ENCODE peak calls at places on chromosomes 3 and 15, in eight cellular contexts. H is HepG2, M is OCI-LY7, U is heart left ventricle, O is adrenal gland, J is GM12865, C is foreskin keratinocyte, P is BJ. K is an unnamed sample.

GRCh38 chr3:97821413-97821809 is 400 bp upstream of the CRYBG3 start:
- DNase-seq in H (no peak), M (no peak), U (peak), O (peak), J (no peak), C (no peak), P (no peak), K (peak)

GRCh38 chr3:185630182-185630622 is 44.1 kb downstream of the SENP2 start:
- DNase-seq in H (no peak), M (no peak), U (peak), O (peak), J (no peak), C (no peak), P (no peak), K (no peak)

GRCh38 chr15:29322407-29322806 is 52.8 kb upstream of the NSMCE3 start:
- DNase-seq in H (no peak), M (no peak), U (no peak), O (no peak), J (no peak), C (no peak), P (no peak), K (no peak)

GRCh38 chr3:190722181-190722905 is 140.2 kb downstream of the GMNC start:
- DNase-seq in H (no peak), M (no peak), U (no peak), O (no peak), J (no peak), C (no peak), P (no peak), K (no peak)

GRCh38 chr15:62603757-62604156 is 438.7 kb upstream of the C2CD4B start:
- DNase-seq in H (no peak), M (no peak), U (no peak), O (no peak), J (no peak), C (peak), P (peak), K (no peak)

GRCh38 chr3:43872301-43872700 is 181.6 kb downstream of the ABHD5 start:
- DNase-seq in H (no peak), M (no peak), U (no peak), O (no peak), J (no peak), C (no peak), P (peak), K (no peak)

GRCh38 chr3:196694202-196694638 is 17.8 kb downstream of the CEP19 start:
- DNase-seq in H (no peak), M (peak), U (no peak), O (no peak), J (no peak), C (no peak), P (no peak), K (peak)

GRCh38 chr3:19526071-19526470 is 377.8 kb downstream of the KCNH8 start:
- DNase-seq in H (no peak), M (no peak), U (no peak), O (no peak), J (no peak), C (no peak), P (no peak), K (no peak)

GRCh38 chr3:11930084-11930483 is 74.1 kb upstream of the SYN2 start:
- DNase-seq in H (no peak), M (no peak), U (no peak), O (no peak), J (no peak), C (no peak), P (no peak), K (no peak)

GRCh38 chr3:59726279-59726678 is 676.5 kb upstream of the CFAP20DC start:
- DNase-seq in H (no peak), M (no peak), U (no peak), O (no peak), J (peak), C (no peak), P (no peak), K (no peak)

GRCh38 chr3:48247401-48247807 is 6.5 kb downstream of the ZNF589 start:
- DNase-seq in H (no peak), M (no peak), U (no peak), O (peak), J (no peak), C (peak), P (no peak), K (no peak)

GRCh38 chr15:29849218-29849617 is 26.9 kb upstream of the TJP1 start:
- DNase-seq in H (no peak), M (no peak), U (no peak), O (no peak), J (no peak), C (no peak), P (no peak), K (no peak)

GRCh38 chr15:69410290-69410874 is 3.8 kb upstream of the KIF23 start:
- DNase-seq in H (peak), M (peak), U (no peak), O (no peak), J (peak), C (peak), P (no peak), K (no peak)

GRCh38 chr15:36591534-36592411 is 12.3 kb downstream of the CDIN1 start:
- DNase-seq in H (no peak), M (no peak), U (peak), O (no peak), J (no peak), C (no peak), P (no peak), K (no peak)

GRCh38 chr15:56325186-56325585 is 40.0 kb upstream of the TEX9 start:
- DNase-seq in H (no peak), M (no peak), U (no peak), O (no peak), J (no peak), C (peak), P (peak), K (no peak)

GRCh38 chr3:49276475-49277356 is at the start of gene C3orf62:
- DNase-seq in H (no peak), M (no peak), U (peak), O (peak), J (peak), C (no peak), P (peak), K (peak)

GRCh38 chr15:65653341-65653740 is 31.6 kb downstream of the SLC24A1 start:
- DNase-seq in H (no peak), M (no peak), U (no peak), O (no peak), J (no peak), C (no peak), P (no peak), K (no peak)

GRCh38 chr15:71532994-71533393 is 277.4 kb upstream of the NR2E3 start:
- DNase-seq in H (peak), M (peak), U (no peak), O (peak), J (peak), C (no peak), P (no peak), K (peak)

GRCh38 chr3:151203053-151203420 is at the start of gene GPR171:
- DNase-seq in H (no peak), M (no peak), U (no peak), O (no peak), J (peak), C (no peak), P (no peak), K (peak)

GRCh38 chr15:87604857-87605446 is 651.6 kb downstream of the NTRK3 start:
- DNase-seq in H (no peak), M (peak), U (no peak), O (peak), J (peak), C (no peak), P (no peak), K (peak)

GRCh38 chr15:82103500-82103899 is 57.7 kb upstream of the MEX3B start:
- DNase-seq in H (no peak), M (no peak), U (no peak), O (no peak), J (no peak), C (no peak), P (no peak), K (no peak)
- TF ChIP-seq CTCF in H (peak), M (peak), U (no peak), O (no peak), J (no peak), C (peak), P (peak), K (no peak)

GRCh38 chr3:37770336-37770735 is 91.3 kb upstream of the CTDSPL start:
- DNase-seq in H (no peak), M (no peak), U (no peak), O (no peak), J (no peak), C (no peak), P (no peak), K (no peak)
- TF ChIP-seq CTCF in H (no peak), M (no peak), U (no peak), O (no peak), J (no peak), C (no peak), P (no peak), K (no peak)

GRCh38 chr3:79369306-79369705 is 398.5 kb downstream of the ROBO1 start:
- DNase-seq in H (no peak), M (no peak), U (no peak), O (no peak), J (no peak), C (no peak), P (no peak), K (no peak)
- TF ChIP-seq CTCF in H (no peak), M (no peak), U (no peak), O (no peak), J (no peak), C (peak), P (peak), K (no peak)

GRCh38 chr3:28915711-28916481 is 365.0 kb upstream of the RBMS3 start:
- DNase-seq in H (no peak), M (peak), U (no peak), O (no peak), J (no peak), C (peak), P (no peak), K (no peak)
- TF ChIP-seq CTCF in H (no peak), M (peak), U (no peak), O (no peak), J (no peak), C (peak), P (no peak), K (no peak)

DNA sequence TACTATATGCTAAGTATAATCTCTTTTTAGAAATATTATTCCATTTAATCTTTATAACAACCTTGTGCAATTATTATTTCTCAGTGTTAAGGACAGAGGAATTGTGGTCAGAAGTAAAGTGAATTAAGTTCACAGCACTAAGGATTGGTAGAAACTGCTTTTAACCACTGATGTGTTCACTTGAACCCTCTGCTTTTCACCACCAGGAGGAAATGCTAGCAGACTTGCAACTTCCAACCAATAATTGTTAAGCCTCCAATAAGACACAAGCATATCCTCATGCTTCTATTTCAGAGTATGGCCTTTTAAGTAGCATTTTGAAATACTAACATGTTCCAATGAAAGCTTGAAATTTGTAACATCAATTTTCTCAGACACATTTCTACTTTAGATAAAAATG is 527.4 kb downstream of the SI start:
- DNase-seq in H (no peak), M (no peak), U (no peak), O (no peak), J (no peak), C (no peak), P (no peak), K (no peak)
- TF ChIP-seq CTCF in H (no peak), M (no peak), U (no peak), O (no peak), J (no peak), C (no peak), P (no peak), K (no peak)

DNA sequence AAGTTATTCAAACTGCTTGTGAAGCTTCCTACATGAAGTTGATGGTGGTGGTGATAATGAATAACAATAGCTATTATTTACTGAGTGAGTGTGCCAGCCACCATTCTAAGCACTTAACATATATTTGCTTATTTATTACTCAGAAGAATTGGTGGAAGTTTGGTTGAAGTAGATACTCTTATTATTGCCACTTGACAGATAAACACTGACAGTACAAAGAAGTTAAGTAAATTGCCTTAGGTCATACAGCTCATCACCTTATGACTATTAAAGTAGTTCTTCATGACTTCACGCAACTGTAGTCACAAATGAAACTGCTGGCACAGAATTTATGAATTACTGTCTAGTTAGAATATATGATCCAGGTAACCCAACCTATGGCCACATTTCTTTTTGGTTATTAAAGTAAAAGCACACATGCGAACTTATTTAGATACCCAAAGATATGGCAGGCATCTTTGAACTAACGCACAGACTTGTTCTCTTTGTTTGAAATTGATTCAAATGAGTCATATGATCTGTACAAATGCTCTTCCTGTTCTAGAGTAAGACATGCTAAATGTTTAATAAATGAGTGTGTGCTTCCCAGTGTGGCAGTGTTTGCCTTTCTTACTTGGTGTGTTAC is 99.8 kb upstream of the NR2F2 start:
- DNase-seq in H (no peak), M (no peak), U (no peak), O (no peak), J (no peak), C (peak), P (no peak), K (no peak)
- TF ChIP-seq CTCF in H (no peak), M (no peak), U (no peak), O (no peak), J (no peak), C (no peak), P (no peak), K (no peak)

GRCh38 chr15:67180035-67180434 is 74.4 kb downstream of the AAGAB start:
- DNase-seq in H (no peak), M (no peak), U (no peak), O (no peak), J (no peak), C (no peak), P (no peak), K (no peak)

GRCh38 chr15:67179411-67179995 is 75.0 kb downstream of the AAGAB start:
- DNase-seq in H (no peak), M (no peak), U (no peak), O (no peak), J (no peak), C (no peak), P (no peak), K (no peak)

GRCh38 chr15:67181221-67181639 is 73.2 kb downstream of the AAGAB start:
- DNase-seq in H (no peak), M (peak), U (no peak), O (no peak), J (no peak), C (no peak), P (no peak), K (no peak)

GRCh38 chr15:67178569-67179210 is 75.8 kb downstream of the AAGAB start:
- DNase-seq in H (no peak), M (no peak), U (no peak), O (no peak), J (no peak), C (peak), P (peak), K (no peak)

GRCh38 chr15:67180514-67181191 is 73.8 kb downstream of the AAGAB start:
- DNase-seq in H (no peak), M (no peak), U (no peak), O (no peak), J (no peak), C (no peak), P (no peak), K (no peak)
- TF ChIP-seq CTCF in H (no peak), M (peak), U (no peak), O (no peak), J (no peak), C (peak), P (no peak), K (peak)

DNA sequence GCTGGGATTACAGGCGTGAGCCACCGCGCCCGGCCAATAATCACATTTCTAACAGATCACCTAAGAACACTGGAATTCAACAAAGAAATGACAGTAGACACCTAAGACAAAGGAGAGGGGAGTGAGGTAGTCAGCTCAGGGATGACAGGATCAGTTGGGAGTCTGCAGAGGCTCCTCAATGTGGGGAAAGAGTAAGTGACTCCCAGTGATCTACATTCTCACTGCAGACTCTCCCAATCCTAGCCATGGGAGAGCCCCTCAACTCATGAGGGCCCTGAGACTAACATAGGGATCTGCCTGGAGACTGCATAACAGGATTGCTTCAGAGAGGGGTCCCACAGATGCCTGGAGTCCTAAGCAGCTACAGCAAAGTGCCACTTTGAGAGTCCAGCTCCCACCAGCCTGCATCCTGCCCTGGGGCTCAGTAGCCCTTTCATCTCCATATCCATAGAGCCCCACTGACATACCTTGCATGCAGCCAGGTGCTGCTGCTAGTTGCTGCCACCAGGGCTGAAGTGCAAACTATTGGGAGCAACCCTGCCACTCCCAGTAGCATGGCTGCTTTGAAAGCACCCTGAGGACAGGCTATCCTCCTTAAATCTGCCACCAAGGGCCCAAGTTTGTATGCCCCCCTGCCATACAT is 21.8 kb upstream of the PFN2 start:
- DNase-seq in H (no peak), M (no peak), U (no peak), O (no peak), J (no peak), C (no peak), P (no peak), K (no peak)
- TF ChIP-seq CTCF in H (no peak), M (no peak), U (no peak), O (no peak), J (no peak), C (no peak), P (no peak), K (no peak)

GRCh38 chr15:33963831-33964664 is 4.2 kb upstream of the CHRM5 start:
- DNase-seq in H (peak), M (peak), U (no peak), O (no peak), J (peak), C (no peak), P (no peak), K (peak)
- TF ChIP-seq CTCF in H (peak), M (peak), U (peak), O (peak), J (peak), C (peak), P (peak), K (peak)

DNA sequence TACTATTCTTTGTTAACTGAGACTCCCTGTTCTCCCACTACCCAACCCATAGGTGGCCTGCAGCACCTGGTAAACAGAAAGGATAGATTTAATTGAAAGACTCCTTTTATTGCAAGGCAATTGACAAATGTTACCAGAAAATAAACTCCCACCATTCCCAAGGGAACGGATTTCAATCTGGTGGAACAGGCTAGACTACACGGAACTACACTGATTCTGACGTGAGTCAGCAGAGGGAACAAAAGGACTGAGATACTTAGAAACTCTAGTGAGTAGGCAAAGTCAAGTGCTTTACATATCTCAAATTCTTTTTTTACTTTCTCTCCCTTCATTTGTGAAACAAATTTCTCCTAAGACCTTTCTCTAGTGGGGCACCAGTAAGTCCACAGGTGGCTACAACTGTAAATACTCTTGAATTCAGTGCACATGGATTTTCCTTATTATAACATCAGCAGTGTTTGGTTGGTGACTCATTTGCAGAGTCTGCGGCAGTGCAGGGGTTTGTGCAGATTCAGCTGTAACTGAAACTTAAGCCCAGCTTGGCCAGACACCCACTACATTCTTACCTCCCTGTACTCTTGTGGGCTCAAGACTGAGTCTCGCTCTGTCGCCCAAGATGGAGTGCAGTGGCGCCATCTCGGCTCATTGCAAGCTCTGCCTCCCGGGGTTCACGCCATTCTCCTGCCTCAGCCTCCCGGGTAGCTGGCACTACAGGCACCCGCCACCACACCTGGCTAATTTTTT is 34.3 kb upstream of the PLSCR2 start:
- DNase-seq in H (peak), M (no peak), U (no peak), O (no peak), J (peak), C (peak), P (peak), K (peak)
- TF ChIP-seq CTCF in H (no peak), M (no peak), U (no peak), O (no peak), J (no peak), C (peak), P (no peak), K (no peak)